ENCODE peak calls at places on chromosomes 7 and 10, in nine cellular contexts. D, B, P, I, R, M, K, Z and H are unnamed samples.

GRCh38 chr10:20004087-20004523 is 187.9 kb downstream of the PLXDC2 start:
- DNase-seq in D (no peak), B (peak; percentile 81), P (no peak), I (no peak), R (peak; percentile 70), M (peak; percentile 56), K (no peak), Z (no peak), H (no peak)

GRCh38 chr7:159121068-159121467 is 23.6 kb downstream of the VIPR2 start:
- DNase-seq in D (no peak), B (no peak), P (no peak), I (no peak), R (no peak), M (no peak), K (no peak), Z (no peak), H (no peak)

GRCh38 chr7:38840736-38841460 is 68.1 kb downstream of the VPS41 start:
- DNase-seq in D (peak; percentile 64), B (peak; percentile 89), P (no peak), I (no peak), R (peak; percentile 72), M (no peak), K (no peak), Z (peak; percentile 38), H (no peak)

GRCh38 chr10:21526952-21527633 is 1.6 kb upstream of the SKIDA1 start:
- DNase-seq in D (peak; percentile 61), B (peak; percentile 67), P (peak; percentile 70), I (no peak), R (peak; percentile 73), M (peak; percentile 71), K (no peak), Z (no peak), H (peak; percentile 43)

GRCh38 chr7:68107256-68107655 is 1110.6 kb downstream of the TYW1 start:
- DNase-seq in D (no peak), B (no peak), P (no peak), I (no peak), R (no peak), M (no peak), K (no peak), Z (no peak), H (no peak)

GRCh38 chr10:35079763-35080162 is 10.4 kb downstream of the CUL2 start:
- DNase-seq in D (no peak), B (peak; percentile 79), P (no peak), I (peak; percentile 42), R (peak; percentile 77), M (no peak), K (no peak), Z (no peak), H (no peak)

GRCh38 chr10:130017631-130018022 is 53.6 kb upstream of the EBF3 start:
- DNase-seq in D (no peak), B (no peak), P (no peak), I (no peak), R (no peak), M (no peak), K (no peak), Z (no peak), H (no peak)

GRCh38 chr10:120423350-120424197 is 33.5 kb upstream of the PLPP4 start:
- DNase-seq in D (peak; percentile 23), B (peak; percentile 81), P (peak; percentile 57), I (peak; percentile 54), R (peak; percentile 65), M (no peak), K (no peak), Z (no peak), H (peak; percentile 29)

GRCh38 chr10:1419796-1420429 is 317.4 kb downstream of the ADARB2 start:
- DNase-seq in D (no peak), B (no peak), P (no peak), I (no peak), R (no peak), M (no peak), K (no peak), Z (no peak), H (no peak)

GRCh38 chr7:77823787-77824186 is 25.2 kb downstream of the PHTF2 start:
- DNase-seq in D (no peak), B (peak; percentile 22), P (no peak), I (no peak), R (no peak), M (no peak), K (no peak), Z (no peak), H (no peak)

GRCh38 chr7:123961731-123962130 is 36.7 kb downstream of the SPAM1 start:
- DNase-seq in D (no peak), B (peak; percentile 49), P (no peak), I (no peak), R (peak; percentile 17), M (no peak), K (no peak), Z (no peak), H (no peak)

GRCh38 chr7:123972045-123972444 is 47.0 kb downstream of the SPAM1 start:
- DNase-seq in D (no peak), B (no peak), P (no peak), I (no peak), R (no peak), M (no peak), K (no peak), Z (no peak), H (no peak)

GRCh38 chr7:123966936-123967335 is 41.9 kb downstream of the SPAM1 start:
- DNase-seq in D (no peak), B (no peak), P (no peak), I (no peak), R (peak; percentile 59), M (no peak), K (no peak), Z (no peak), H (no peak)
- TF ChIP-seq CTCF in D (no peak), B (peak; percentile 12), P (no peak), I (no peak), R (peak; percentile 41), M (no peak), K (no peak), Z (no peak), H (no peak)

GRCh38 chr7:133275008-133275407 is 22.1 kb downstream of the EXOC4 start:
- DNase-seq in D (no peak), B (no peak), P (no peak), I (no peak), R (no peak), M (no peak), K (no peak), Z (no peak), H (no peak)
- TF ChIP-seq CTCF in D (no peak), B (peak; percentile 22), P (no peak), I (no peak), R (no peak), M (no peak), K (no peak), Z (no peak), H (no peak)

GRCh38 chr7:149787428-149788299 is 14.3 kb upstream of the ZNF467 start:
- DNase-seq in D (no peak), B (no peak), P (no peak), I (peak; percentile 64), R (no peak), M (no peak), K (no peak), Z (no peak), H (no peak)
- TF ChIP-seq CTCF in D (no peak), B (peak; percentile 39), P (no peak), I (peak; percentile 36), R (peak; percentile 17), M (no peak), K (no peak), Z (no peak), H (no peak)

GRCh38 chr7:72161534-72161933 is 250.6 kb downstream of the CALN1 start:
- DNase-seq in D (no peak), B (no peak), P (no peak), I (no peak), R (no peak), M (no peak), K (no peak), Z (no peak), H (no peak)
- TF ChIP-seq CTCF in D (no peak), B (no peak), P (no peak), I (no peak), R (no peak), M (no peak), K (no peak), Z (peak; percentile 34), H (no peak)

DNA sequence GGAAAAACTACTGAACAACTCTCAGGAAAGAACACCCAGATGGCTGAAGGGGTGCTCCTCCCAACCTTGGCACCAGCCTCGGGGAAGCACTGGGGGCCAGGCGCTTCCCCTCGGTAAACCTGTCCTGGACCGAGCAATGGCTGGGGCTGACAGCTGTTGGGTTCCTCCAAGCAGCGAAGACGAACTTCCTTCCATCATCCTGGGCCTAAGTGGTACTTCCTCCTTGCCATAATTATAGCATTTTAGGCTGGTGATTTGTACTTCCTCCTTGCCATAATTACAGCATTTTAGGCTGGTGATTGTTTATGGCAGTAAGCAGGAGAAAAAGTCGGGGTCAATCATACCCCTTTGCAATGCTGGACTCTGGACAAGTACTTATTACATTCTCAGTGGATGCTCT is 69.3 kb downstream of the MYOF start:
- DNase-seq in D (no peak), B (no peak), P (no peak), I (no peak), R (no peak), M (no peak), K (no peak), Z (no peak), H (no peak)
- TF ChIP-seq CTCF in D (no peak), B (no peak), P (no peak), I (no peak), R (no peak), M (no peak), K (no peak), Z (no peak), H (no peak)

GRCh38 chr10:103086799-103087198 is 106.3 kb downstream of the NT5C2 start:
- DNase-seq in D (no peak), B (no peak), P (no peak), I (no peak), R (no peak), M (no peak), K (no peak), Z (no peak), H (no peak)
- TF ChIP-seq CTCF in D (no peak), B (peak; percentile 33), P (peak; percentile 5), I (no peak), R (no peak), M (no peak), K (no peak), Z (no peak), H (no peak)

GRCh38 chr7:66015440-66016130 is 33.6 kb upstream of the GUSB start:
- DNase-seq in D (no peak), B (no peak), P (no peak), I (no peak), R (no peak), M (no peak), K (no peak), Z (no peak), H (no peak)

GRCh38 chr7:66013938-66014337 is 31.9 kb upstream of the GUSB start:
- DNase-seq in D (peak; percentile 49), B (peak; percentile 85), P (no peak), I (peak; percentile 23), R (peak; percentile 74), M (no peak), K (no peak), Z (no peak), H (no peak)

GRCh38 chr7:66016131-66016461 is 34.1 kb upstream of the GUSB start:
- DNase-seq in D (no peak), B (peak; percentile 17), P (no peak), I (no peak), R (peak; percentile 33), M (no peak), K (no peak), Z (peak; percentile 71), H (no peak)
- TF ChIP-seq CTCF in D (no peak), B (no peak), P (no peak), I (no peak), R (no peak), M (no peak), K (no peak), Z (no peak), H (no peak)